ENCODE peak calls at places on chromosomes 1 and 21, in nine cellular contexts. T is ovary; P is CD4-positive, alpha-beta T cell; F is activated CD8-positive, alpha-beta T cell treated with anti-CD3 and anti-CD28 coated beads for 36 hours; G is kidney epithelial cell; U is K562; Q is foreskin keratinocyte; I is Peyer's patch; K is heart left ventricle. S is an unnamed sample.

GRCh38 chr1:202958544-202959275 is 598 bp upstream of the ADIPOR1 start:
- DNase-seq in U (no peak), F (peak), G (no peak), T (no peak), K (no peak), Q (no peak), I (no peak), P (no peak), S (no peak)

GRCh38 chr1:172885411-172885810 is 165.3 kb downstream of the TNFSF18 start:
- DNase-seq in F (no peak), G (no peak), K (no peak), T (no peak), Q (no peak), U (no peak), I (no peak), P (no peak), S (no peak)

GRCh38 chr1:32894019-32894600 is 7.1 kb downstream of the TMEM54 start:
- DNase-seq in K (no peak), T (no peak), I (no peak), G (no peak), P (no peak), U (no peak), F (no peak), Q (no peak), S (no peak)

GRCh38 chr1:167711797-167712196 is 10.0 kb upstream of the MPZL1 start:
- DNase-seq in K (no peak), I (peak), F (no peak), G (no peak), U (no peak), Q (no peak), T (no peak), P (no peak), S (no peak)

GRCh38 chr21:37412603-37413360 is 46.2 kb downstream of the DYRK1A start:
- DNase-seq in I (no peak), Q (no peak), T (no peak), P (no peak), F (no peak), U (no peak), K (no peak), G (no peak), S (no peak)

GRCh38 chr1:26820784-26821269 is 5.7 kb upstream of the ZDHHC18 start:
- DNase-seq in T (no peak), I (peak), K (no peak), P (no peak), Q (no peak), F (peak), G (no peak), U (peak), S (peak)

GRCh38 chr1:245292141-245292540 is 137.4 kb downstream of the KIF26B start:
- DNase-seq in G (no peak), F (no peak), U (no peak), Q (no peak), K (no peak), I (no peak), T (no peak), P (no peak), S (no peak)

GRCh38 chr1:107877092-107877491 is 87.9 kb downstream of the VAV3 start:
- DNase-seq in P (no peak), I (no peak), T (no peak), G (peak), U (no peak), K (no peak), F (no peak), Q (no peak), S (no peak)

GRCh38 chr1:211830055-211830329 is 571 bp downstream of the LPGAT1 start:
- DNase-seq in F (peak), G (no peak), I (peak), T (no peak), K (no peak), Q (no peak), U (no peak), P (no peak), S (no peak)

GRCh38 chr1:190478193-190479007 is 736 bp upstream of the BRINP3 start:
- DNase-seq in G (no peak), T (peak), F (no peak), I (peak), U (no peak), Q (peak), P (no peak), K (no peak), S (no peak)

GRCh38 chr21:37380349-37381323 is 14.1 kb downstream of the DYRK1A start:
- DNase-seq in P (no peak), K (no peak), G (no peak), Q (no peak), I (no peak), U (no peak), F (no peak), T (no peak), S (no peak)

DNA sequence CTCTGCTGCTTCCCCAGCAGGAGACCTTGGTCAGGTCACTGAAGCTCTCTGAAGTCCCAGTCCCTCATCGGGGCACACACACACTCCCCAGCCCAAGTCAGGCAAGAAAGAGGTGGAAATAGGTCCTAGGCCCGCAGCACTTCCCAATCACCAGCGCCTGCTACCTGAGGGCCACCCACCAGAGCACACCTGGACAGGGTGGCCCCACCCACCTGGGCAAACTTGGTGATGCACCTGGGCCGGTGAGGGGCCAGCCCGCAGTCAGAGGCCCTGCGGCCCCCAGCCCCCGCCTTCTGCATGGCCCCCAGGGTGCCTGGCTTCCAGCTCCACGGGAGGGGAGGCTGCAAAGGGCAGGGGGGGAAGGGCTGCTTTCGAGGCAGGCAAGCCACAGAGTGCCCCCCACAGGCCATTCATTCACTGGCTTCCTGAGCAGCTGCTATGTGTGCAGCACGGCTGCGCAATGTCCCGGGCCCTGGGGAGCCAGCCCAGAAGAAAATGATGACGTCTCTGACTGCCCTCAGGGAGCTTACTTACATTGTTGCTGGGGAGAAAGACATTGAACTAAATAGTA is 4.7 kb downstream of the SH2D5 start:
- DNase-seq in G (no peak), Q (no peak), I (peak), U (peak), F (peak), K (no peak), T (peak), P (no peak), S (no peak)
- TF ChIP-seq CTCF in G (peak), Q (peak), I (no peak), U (peak), F (no peak), K (no peak), T (no peak), P (no peak), S (no peak)

GRCh38 chr1:16617101-16617727 is 3.9 kb upstream of the NBPF1 start:
- DNase-seq in T (peak), Q (no peak), U (peak), I (peak), G (no peak), F (no peak), K (peak), P (no peak), S (peak)

GRCh38 chr1:16615253-16616252 is 2.2 kb upstream of the NBPF1 start:
- DNase-seq in G (no peak), P (no peak), I (peak), T (peak), U (peak), Q (no peak), F (no peak), K (no peak), S (peak)

GRCh38 chr1:16614361-16615252 is 1.2 kb upstream of the NBPF1 start:
- DNase-seq in P (no peak), F (peak), Q (no peak), U (peak), K (peak), T (peak), I (peak), G (no peak), S (no peak)

GRCh38 chr1:16612332-16613172 is 812 bp downstream of the NBPF1 start:
- DNase-seq in F (peak), G (no peak), P (no peak), K (peak), T (peak), U (peak), Q (peak), I (peak), S (peak)

GRCh38 chr1:16613185-16614147 is at the start of gene NBPF1:
- DNase-seq in K (peak), I (peak), U (peak), F (peak), Q (peak), P (peak), T (peak), G (peak), S (peak)
- TF ChIP-seq CTCF in K (no peak), I (peak), U (peak), F (no peak), Q (no peak), P (no peak), T (no peak), G (no peak), S (no peak)

GRCh38 chr1:225655509-225656258 is 2.8 kb upstream of the ENAH start:
- DNase-seq in F (peak), P (no peak), G (peak), U (no peak), T (peak), I (peak), K (peak), Q (peak), S (no peak)
- TF ChIP-seq CTCF in F (no peak), P (no peak), G (no peak), U (no peak), T (no peak), I (peak), K (no peak), Q (peak), S (peak)

GRCh38 chr1:94006604-94007003 is 97.4 kb upstream of the GCLM start:
- DNase-seq in I (no peak), F (no peak), U (no peak), G (no peak), P (no peak), K (no peak), Q (no peak), T (no peak), S (no peak)
- TF ChIP-seq CTCF in I (no peak), F (no peak), U (no peak), G (no peak), P (no peak), K (no peak), Q (no peak), T (no peak), S (no peak)

GRCh38 chr1:28540651-28541050 is 12.2 kb upstream of the TRNAU1AP start:
- DNase-seq in T (no peak), U (no peak), I (no peak), F (no peak), Q (no peak), K (no peak), G (no peak), P (no peak), S (no peak)
- TF ChIP-seq CTCF in T (no peak), U (peak), I (peak), F (no peak), Q (peak), K (no peak), G (peak), P (no peak), S (no peak)

DNA sequence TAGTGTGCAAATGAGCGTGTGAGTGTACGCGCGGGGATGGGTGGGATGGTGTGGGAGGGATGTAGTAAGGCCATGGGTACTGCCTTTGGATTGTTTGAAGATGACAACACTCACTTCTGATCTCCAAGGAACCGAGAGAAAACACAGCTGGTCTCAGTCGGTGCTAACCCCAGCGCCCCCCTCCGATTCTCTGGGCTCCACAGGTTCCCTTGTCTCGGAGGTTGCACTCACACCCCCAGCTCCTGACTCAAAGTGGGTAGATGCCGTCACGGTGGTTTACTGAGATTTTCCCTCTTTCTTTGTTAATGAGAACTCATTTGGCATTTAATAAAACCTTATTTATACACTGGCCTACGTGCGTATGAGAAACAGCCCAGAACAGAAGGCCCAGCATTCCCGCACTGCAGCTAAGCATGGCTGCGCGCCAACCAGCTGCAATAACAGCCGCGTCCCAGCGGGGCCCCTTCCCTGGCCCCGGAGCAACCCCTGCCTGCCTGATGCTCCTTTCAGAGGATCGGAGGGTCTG is 25.8 kb downstream of the ABCA4 start:
- DNase-seq in F (no peak), U (no peak), G (peak), K (peak), Q (no peak), I (peak), T (peak), P (no peak), S (no peak)
- TF ChIP-seq CTCF in F (no peak), U (no peak), G (no peak), K (no peak), Q (no peak), I (no peak), T (no peak), P (no peak), S (no peak)

DNA sequence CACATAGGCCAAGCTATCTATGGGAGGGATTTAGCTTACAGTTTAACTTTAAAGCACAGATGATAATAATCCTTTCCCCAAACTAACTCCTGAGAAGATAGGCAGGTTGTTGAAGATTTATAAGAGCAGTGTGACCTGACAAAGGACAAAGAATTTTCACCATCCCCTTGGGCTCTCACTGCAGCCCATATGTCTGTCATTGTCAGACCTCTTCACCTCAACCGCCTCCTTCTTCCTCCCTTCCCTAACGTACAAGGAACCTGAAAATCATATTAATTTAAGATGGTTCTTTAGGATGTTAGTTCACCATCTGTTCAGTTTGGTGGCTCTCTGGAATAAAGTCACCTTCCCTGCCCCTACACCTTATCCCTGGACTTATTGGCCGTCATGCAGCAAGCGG is 5.0 kb downstream of the RNU1-2 start:
- DNase-seq in P (no peak), F (no peak), Q (no peak), T (no peak), K (no peak), I (no peak), G (no peak), U (no peak), S (no peak)
- TF ChIP-seq CTCF in P (no peak), F (no peak), Q (no peak), T (no peak), K (no peak), I (peak), G (peak), U (no peak), S (peak)

DNA sequence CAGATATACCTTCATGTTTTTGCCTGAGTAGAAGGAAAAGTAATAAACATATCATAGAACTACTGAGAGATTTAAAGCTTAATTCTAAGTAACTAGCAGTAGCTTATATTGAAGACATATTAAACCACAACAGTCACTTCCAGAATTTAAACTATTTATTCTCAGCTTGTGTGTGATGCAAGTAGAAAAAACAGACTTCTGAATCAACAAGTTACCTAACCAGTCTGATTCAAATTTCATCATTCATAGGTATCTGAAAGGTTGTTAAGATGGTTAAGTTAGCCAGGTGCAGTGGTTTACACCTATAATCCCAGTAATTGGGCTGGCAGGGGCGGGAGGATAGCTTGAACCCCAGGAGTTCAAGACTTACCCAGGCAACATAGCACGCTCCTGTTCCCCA is 41.9 kb downstream of the SPAG17 start:
- DNase-seq in U (no peak), I (no peak), Q (no peak), T (no peak), F (no peak), G (no peak), K (no peak), P (no peak), S (no peak)
- TF ChIP-seq CTCF in U (no peak), I (no peak), Q (no peak), T (no peak), F (no peak), G (no peak), K (no peak), P (no peak), S (no peak)

S was measured in CD14-positive monocyte.